ENCODE peak calls at places on chromosome 2, in five cellular contexts. One of them, this sample, is unnamed.

GRCh38 chr2:145807978-145808377 is 1288.1 kb upstream of the ZEB2 start:
- DNase-seq in transverse colon: no peak
- DNase-seq in uterus: no peak
- DNase-seq in AG09309: no peak
- DNase-seq in neural progenitor cell: no peak
- DNase-seq in this sample: no peak

GRCh38 chr2:74690571-74690970 is 36.5 kb downstream of the SEMA4F start:
- DNase-seq in neural progenitor cell: peak; percentile 77
- DNase-seq in AG09309: peak; percentile 40
- DNase-seq in transverse colon: no peak
- DNase-seq in uterus: no peak
- DNase-seq in this sample: peak; percentile 28

GRCh38 chr2:62501794-62502500 is 4.0 kb downstream of the TMEM17 start:
- DNase-seq in uterus: no peak
- DNase-seq in transverse colon: no peak
- DNase-seq in AG09309: peak; percentile 18
- DNase-seq in neural progenitor cell: no peak
- DNase-seq in this sample: no peak

GRCh38 chr2:19235308-19235707 is 123.1 kb downstream of the OSR1 start:
- DNase-seq in transverse colon: no peak
- DNase-seq in AG09309: peak; percentile 73
- DNase-seq in neural progenitor cell: no peak
- DNase-seq in uterus: no peak
- DNase-seq in this sample: no peak

GRCh38 chr2:127173073-127173472 is 47.0 kb downstream of the CYP27C1 start:
- DNase-seq in uterus: peak; percentile 60
- DNase-seq in AG09309: peak; percentile 83
- DNase-seq in transverse colon: no peak
- DNase-seq in neural progenitor cell: no peak
- DNase-seq in this sample: peak; percentile 73

GRCh38 chr2:46389417-46389916 is 89.9 kb upstream of the TMEM247 start:
- DNase-seq in AG09309: no peak
- DNase-seq in transverse colon: no peak
- DNase-seq in uterus: no peak
- DNase-seq in neural progenitor cell: no peak
- DNase-seq in this sample: no peak

GRCh38 chr2:121648206-121648605 is 1.1 kb downstream of the CLASP1 start:
- DNase-seq in AG09309: no peak
- DNase-seq in neural progenitor cell: no peak
- DNase-seq in uterus: no peak
- DNase-seq in transverse colon: no peak
- DNase-seq in this sample: no peak

GRCh38 chr2:24881623-24882022 is 38.4 kb downstream of the ADCY3 start:
- DNase-seq in neural progenitor cell: no peak
- DNase-seq in AG09309: no peak
- DNase-seq in uterus: no peak
- DNase-seq in transverse colon: no peak
- DNase-seq in this sample: no peak

GRCh38 chr2:121944072-121944829 is 188.8 kb downstream of the TSN start:
- DNase-seq in transverse colon: no peak
- DNase-seq in neural progenitor cell: no peak
- DNase-seq in uterus: no peak
- DNase-seq in AG09309: peak; percentile 83
- DNase-seq in this sample: peak; percentile 15

GRCh38 chr2:28681216-28681981 is 70.2 kb upstream of the PPP1CB start:
- DNase-seq in AG09309: no peak
- DNase-seq in uterus: no peak
- DNase-seq in neural progenitor cell: no peak
- DNase-seq in transverse colon: no peak
- DNase-seq in this sample: no peak

GRCh38 chr2:193847140-193847539 is 1652.4 kb upstream of the TMEFF2 start:
- DNase-seq in uterus: no peak
- DNase-seq in neural progenitor cell: no peak
- DNase-seq in transverse colon: no peak
- DNase-seq in AG09309: peak; percentile 29
- DNase-seq in this sample: peak; percentile 53

GRCh38 chr2:74261204-74261864 is 62.9 kb downstream of the MTHFD2 start:
- DNase-seq in uterus: peak; percentile 21
- DNase-seq in AG09309: no peak
- DNase-seq in transverse colon: peak; percentile 50
- DNase-seq in neural progenitor cell: peak; percentile 74
- DNase-seq in this sample: no peak

GRCh38 chr2:215808194-215808593 is 205.2 kb downstream of the MREG start:
- DNase-seq in uterus: no peak
- DNase-seq in AG09309: no peak
- DNase-seq in transverse colon: no peak
- DNase-seq in neural progenitor cell: no peak
- DNase-seq in this sample: no peak

GRCh38 chr2:239323473-239323872 is 77.3 kb downstream of the HDAC4 start:
- DNase-seq in uterus: no peak
- DNase-seq in neural progenitor cell: no peak
- DNase-seq in AG09309: no peak
- DNase-seq in transverse colon: no peak
- DNase-seq in this sample: no peak

GRCh38 chr2:61793389-61793836 is 60.4 kb downstream of the FAM161A start:
- DNase-seq in uterus: peak; percentile 48
- DNase-seq in neural progenitor cell: peak; percentile 85
- DNase-seq in AG09309: peak; percentile 11
- DNase-seq in transverse colon: peak; percentile 65
- DNase-seq in this sample: peak; percentile 13

GRCh38 chr2:28427741-28428412 is 35.2 kb downstream of the FOSL2 start:
- DNase-seq in neural progenitor cell: no peak
- DNase-seq in uterus: no peak
- DNase-seq in AG09309: no peak
- DNase-seq in transverse colon: no peak
- DNase-seq in this sample: no peak

GRCh38 chr2:114063346-114063745 is 173.5 kb downstream of the ACTR3 start:
- DNase-seq in uterus: no peak
- DNase-seq in AG09309: no peak
- DNase-seq in transverse colon: no peak
- DNase-seq in neural progenitor cell: peak; percentile 58
- DNase-seq in this sample: no peak

GRCh38 chr2:34985474-34985873 is 1370.1 kb upstream of the CRIM1 start:
- DNase-seq in AG09309: no peak
- DNase-seq in transverse colon: no peak
- DNase-seq in uterus: no peak
- DNase-seq in neural progenitor cell: no peak
- DNase-seq in this sample: no peak

GRCh38 chr2:36919041-36919837 is 47.1 kb downstream of the STRN start:
- DNase-seq in neural progenitor cell: peak; percentile 2
- DNase-seq in AG09309: no peak
- DNase-seq in transverse colon: no peak
- DNase-seq in uterus: no peak
- DNase-seq in this sample: no peak

GRCh38 chr2:130372833-130373807 is 17.3 kb downstream of the PTPN18 start:
- DNase-seq in transverse colon: no peak
- DNase-seq in AG09309: no peak
- DNase-seq in neural progenitor cell: no peak
- DNase-seq in uterus: no peak
- DNase-seq in this sample: no peak
- TF ChIP-seq CTCF in transverse colon: peak; percentile 30
- TF ChIP-seq CTCF in AG09309: no peak
- TF ChIP-seq CTCF in neural progenitor cell: peak; percentile 1
- TF ChIP-seq CTCF in uterus: no peak
- TF ChIP-seq CTCF in this sample: no peak

GRCh38 chr2:233063976-233064411 is 3.9 kb downstream of the INPP5D start:
- DNase-seq in AG09309: no peak
- DNase-seq in transverse colon: no peak
- DNase-seq in uterus: no peak
- DNase-seq in neural progenitor cell: no peak
- DNase-seq in this sample: no peak
- H3K4me3 ChIP-seq in AG09309: no peak overlapping the region
- H3K4me3 ChIP-seq in transverse colon: no peak overlapping the region
- H3K4me3 ChIP-seq in uterus: no peak overlapping the region
- H3K4me3 ChIP-seq in neural progenitor cell: no peak overlapping the region
- H3K4me3 ChIP-seq in this sample: no peak overlapping the region

DNA sequence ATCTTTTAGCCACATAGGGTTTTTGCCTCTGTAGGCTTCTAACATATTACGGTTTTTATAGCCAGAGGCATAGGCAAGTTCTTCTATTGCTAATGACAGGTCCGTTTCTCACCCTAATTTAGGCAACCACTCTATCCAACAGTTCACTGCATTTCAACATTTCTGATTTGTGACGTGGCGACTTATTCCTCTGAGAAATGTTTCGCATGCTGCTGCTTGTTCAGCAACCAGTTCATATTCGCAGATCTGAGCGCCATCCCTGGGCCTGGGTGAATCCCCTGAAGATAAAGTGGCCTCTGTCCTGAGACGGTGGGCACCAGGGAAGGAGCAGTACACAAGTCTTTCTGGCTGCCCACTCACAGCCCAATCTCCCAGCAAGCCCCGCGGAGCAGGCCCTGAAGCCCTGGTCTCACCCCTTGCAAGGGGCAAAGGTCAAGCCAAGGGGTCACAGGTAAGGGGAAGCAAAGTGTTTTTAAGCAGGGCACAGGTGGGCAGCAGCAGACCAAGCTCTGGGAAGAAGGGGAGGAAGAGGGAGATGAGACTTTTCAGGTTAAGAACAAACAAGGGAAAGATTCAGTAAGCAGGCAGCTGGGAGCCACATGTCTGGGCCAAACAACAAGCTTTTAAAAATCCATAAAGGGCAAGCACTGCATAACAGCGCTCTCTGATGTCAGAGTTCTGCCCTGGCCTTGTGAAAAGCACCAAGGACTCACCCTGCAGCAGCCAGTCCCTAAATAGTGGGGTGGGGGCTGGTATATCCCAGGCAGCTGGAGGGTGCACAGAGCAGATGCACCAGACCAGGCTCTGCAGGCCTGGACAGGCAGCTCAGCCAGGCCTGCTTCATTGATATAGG is 10.8 kb upstream of the COX7A2L start:
- DNase-seq in neural progenitor cell: no peak
- DNase-seq in uterus: no peak
- DNase-seq in transverse colon: no peak
- DNase-seq in AG09309: no peak
- DNase-seq in this sample: no peak
- TF ChIP-seq CTCF in neural progenitor cell: no peak
- TF ChIP-seq CTCF in uterus: no peak
- TF ChIP-seq CTCF in transverse colon: no peak
- TF ChIP-seq CTCF in AG09309: no peak
- TF ChIP-seq CTCF in this sample: no peak

GRCh38 chr2:189662674-189663226 is 1.5 kb downstream of the ASNSD1 start:
- DNase-seq in AG09309: no peak
- DNase-seq in neural progenitor cell: no peak
- DNase-seq in uterus: no peak
- DNase-seq in transverse colon: no peak
- DNase-seq in this sample: no peak
- H3K4me3 ChIP-seq in AG09309: no peak overlapping the region
- H3K4me3 ChIP-seq in neural progenitor cell: peak overlapping the region; percentile 84
- H3K4me3 ChIP-seq in uterus: peak overlapping the region; percentile 72
- H3K4me3 ChIP-seq in transverse colon: no peak overlapping the region
- H3K4me3 ChIP-seq in this sample: peak overlapping the region; percentile 84

GRCh38 chr2:7967707-7968106 is 714.1 kb upstream of the ID2 start:
- DNase-seq in AG09309: no peak
- DNase-seq in neural progenitor cell: no peak
- DNase-seq in transverse colon: no peak
- DNase-seq in uterus: no peak
- DNase-seq in this sample: no peak
- TF ChIP-seq CTCF in AG09309: no peak
- TF ChIP-seq CTCF in neural progenitor cell: no peak
- TF ChIP-seq CTCF in transverse colon: no peak
- TF ChIP-seq CTCF in uterus: no peak
- TF ChIP-seq CTCF in this sample: no peak

GRCh38 chr2:231785413-231785812 is 832 bp upstream of the COPS7B start:
- DNase-seq in transverse colon: no peak
- DNase-seq in neural progenitor cell: no peak
- DNase-seq in AG09309: no peak
- DNase-seq in uterus: no peak
- DNase-seq in this sample: no peak
- H3K4me3 ChIP-seq in transverse colon: no peak overlapping the region
- H3K4me3 ChIP-seq in neural progenitor cell: peak overlapping the region; percentile 90
- H3K4me3 ChIP-seq in AG09309: no peak overlapping the region
- H3K4me3 ChIP-seq in uterus: no peak overlapping the region
- H3K4me3 ChIP-seq in this sample: peak overlapping the region; percentile 92

DNA sequence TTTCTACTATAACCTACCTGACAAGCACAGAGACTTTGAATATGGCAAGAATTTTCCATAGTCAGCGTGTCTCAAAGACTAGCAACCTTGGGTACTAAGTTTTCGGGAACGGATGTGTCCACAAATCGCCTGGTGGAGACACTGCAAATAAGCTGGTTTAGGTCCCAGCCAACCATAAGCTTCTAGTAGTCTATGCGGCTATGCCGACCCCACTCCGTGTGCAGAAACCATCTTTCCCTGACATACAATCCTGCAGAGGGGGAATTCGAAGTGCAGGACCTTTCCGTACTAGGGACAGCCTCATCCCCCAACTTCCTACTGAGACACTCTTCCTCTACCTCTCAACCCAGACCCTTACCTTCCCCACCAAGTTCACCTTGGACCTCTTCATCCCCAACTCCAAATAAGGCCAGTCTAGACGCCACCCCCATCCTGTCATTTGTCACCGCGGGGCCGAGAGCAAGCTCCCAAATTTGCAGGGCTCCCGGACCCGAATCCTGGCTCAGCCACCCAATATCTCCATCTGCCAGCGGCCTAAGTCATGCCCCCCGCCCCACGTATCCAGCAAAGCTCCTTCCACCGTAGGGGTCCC is 548 bp downstream of the SUCLG1 start:
- DNase-seq in uterus: no peak
- DNase-seq in AG09309: no peak
- DNase-seq in neural progenitor cell: peak; percentile 11
- DNase-seq in transverse colon: peak; percentile 27
- DNase-seq in this sample: no peak
- TF ChIP-seq CTCF in uterus: no peak
- TF ChIP-seq CTCF in AG09309: no peak
- TF ChIP-seq CTCF in neural progenitor cell: no peak
- TF ChIP-seq CTCF in transverse colon: no peak
- TF ChIP-seq CTCF in this sample: peak; percentile 7

GRCh38 chr2:180985771-180986395 is 5.5 kb downstream of the UBE2E3 start:
- DNase-seq in neural progenitor cell: no peak
- DNase-seq in uterus: no peak
- DNase-seq in AG09309: no peak
- DNase-seq in transverse colon: no peak
- DNase-seq in this sample: no peak

GRCh38 chr2:180987146-180987545 is 6.7 kb downstream of the UBE2E3 start:
- DNase-seq in transverse colon: no peak
- DNase-seq in uterus: no peak
- DNase-seq in AG09309: no peak
- DNase-seq in neural progenitor cell: no peak
- DNase-seq in this sample: no peak

GRCh38 chr2:180980185-180980942 is at the start of gene UBE2E3:
- DNase-seq in transverse colon: peak; percentile 85
- DNase-seq in AG09309: no peak
- DNase-seq in uterus: peak; percentile 85
- DNase-seq in neural progenitor cell: peak; percentile 92
- DNase-seq in this sample: peak; percentile 49

GRCh38 chr2:180980943-180981898 is 816 bp downstream of the UBE2E3 start:
- DNase-seq in uterus: no peak
- DNase-seq in transverse colon: peak; percentile 25
- DNase-seq in AG09309: no peak
- DNase-seq in neural progenitor cell: peak; percentile 31
- DNase-seq in this sample: no peak

GRCh38 chr2:180983468-180984388 is 3.3 kb downstream of the UBE2E3 start:
- DNase-seq in transverse colon: peak; percentile 31
- DNase-seq in uterus: no peak
- DNase-seq in neural progenitor cell: peak; percentile 72
- DNase-seq in AG09309: no peak
- DNase-seq in this sample: peak; percentile 42
- H3K4me3 ChIP-seq in transverse colon: no peak overlapping the region
- H3K4me3 ChIP-seq in uterus: no peak overlapping the region
- H3K4me3 ChIP-seq in neural progenitor cell: peak overlapping the region; percentile 76
- H3K4me3 ChIP-seq in AG09309: no peak overlapping the region
- H3K4me3 ChIP-seq in this sample: peak overlapping the region; percentile 26

GRCh38 chr2:102520009-102520408 is 47.0 kb downstream of the SLC9A4 start:
- DNase-seq in uterus: no peak
- DNase-seq in AG09309: no peak
- DNase-seq in transverse colon: peak; percentile 25
- DNase-seq in neural progenitor cell: peak; percentile 56
- DNase-seq in this sample: no peak
- TF ChIP-seq CTCF in uterus: no peak
- TF ChIP-seq CTCF in AG09309: peak; percentile 48
- TF ChIP-seq CTCF in transverse colon: peak; percentile 58
- TF ChIP-seq CTCF in neural progenitor cell: peak; percentile 88
- TF ChIP-seq CTCF in this sample: peak; percentile 47

This sample was measured in astrocyte of the cerebellum.